ENCODE peak calls at places on chromosomes 7 and 10, in ten cellular contexts. H, V, S, L, T, B, X, G, A and P are unnamed samples.

GRCh38 chr10:11668847-11669610 is 57.6 kb upstream of the USP6NL start:
- DNase-seq in H (no peak), V (no peak), S (no peak), L (no peak), T (no peak), B (no peak), X (no peak), G (no peak), A (no peak), P (no peak)

GRCh38 chr10:60573342-60573741 is 183.7 kb upstream of the ANK3 start:
- DNase-seq in H (no peak), V (no peak), S (no peak), L (no peak), T (no peak), B (peak), X (no peak), G (no peak), A (no peak), P (no peak)

GRCh38 chr10:34598972-34599371 is 216.1 kb downstream of the PARD3 start:
- DNase-seq in H (no peak), V (no peak), S (no peak), L (no peak), T (no peak), B (no peak), X (no peak), G (peak), A (no peak), P (no peak)

GRCh38 chr7:135768467-135768866 is 19.9 kb upstream of the FAM180A start:
- DNase-seq in H (no peak), V (no peak), S (no peak), L (no peak), T (no peak), B (no peak), X (no peak), G (no peak), A (no peak), P (no peak)

GRCh38 chr7:111107989-111108388 is 17.1 kb downstream of the LRRN3 start:
- DNase-seq in H (no peak), V (no peak), S (no peak), L (no peak), T (no peak), B (no peak), X (no peak), G (no peak), A (no peak), P (no peak)

GRCh38 chr7:1800876-1801275 is 130.8 kb downstream of the ELFN1 start:
- DNase-seq in H (no peak), V (no peak), S (no peak), L (peak), T (no peak), B (no peak), X (no peak), G (no peak), A (no peak), P (no peak)

GRCh38 chr10:47062801-47063200 is 151.6 kb downstream of the PTPN20 start:
- DNase-seq in H (no peak), V (no peak), S (no peak), L (peak), T (no peak), B (no peak), X (no peak), G (no peak), A (no peak), P (no peak)

GRCh38 chr7:78543976-78544375 is 745.4 kb downstream of the PHTF2 start:
- DNase-seq in H (no peak), V (no peak), S (no peak), L (no peak), T (no peak), B (no peak), X (no peak), G (no peak), A (no peak), P (no peak)

GRCh38 chr10:47031953-47032465 is 120.8 kb downstream of the PTPN20 start:
- DNase-seq in H (no peak), V (no peak), S (no peak), L (no peak), T (no peak), B (no peak), X (no peak), G (peak), A (no peak), P (no peak)

GRCh38 chr10:7350541-7351195 is 60.2 kb downstream of the SFMBT2 start:
- DNase-seq in H (no peak), V (no peak), S (no peak), L (no peak), T (no peak), B (no peak), X (no peak), G (no peak), A (no peak), P (no peak)

GRCh38 chr7:32611201-32611691 is 116.0 kb downstream of the AVL9 start:
- DNase-seq in H (no peak), V (no peak), S (no peak), L (no peak), T (no peak), B (no peak), X (no peak), G (no peak), A (no peak), P (no peak)

GRCh38 chr7:33837356-33837851 is 67.9 kb upstream of the BMPER start:
- DNase-seq in H (no peak), V (peak), S (no peak), L (no peak), T (no peak), B (no peak), X (no peak), G (no peak), A (no peak), P (no peak)

GRCh38 chr10:48608279-48608681 is 3.4 kb upstream of the ARHGAP22 start:
- DNase-seq in H (no peak), V (no peak), S (peak), L (peak), T (no peak), B (no peak), X (peak), G (peak), A (no peak), P (no peak)